ENCODE peak calls at places on chromosomes 3 and 15, in nine cellular contexts. One of them, this sample, is unnamed.

GRCh38 chr3:111253733-111254132 is 182.1 kb downstream of the NECTIN3 start:
- DNase-seq in pancreas: no peak
- DNase-seq in breast epithelium: no peak
- DNase-seq in neural progenitor cell: no peak
- DNase-seq in esophagus muscularis mucosa: no peak
- DNase-seq in spleen: no peak
- DNase-seq in A673: no peak
- DNase-seq in CD4-positive, CD25-positive, alpha-beta regulatory T cell: no peak
- DNase-seq in lower lobe of right lung: no peak
- DNase-seq in this sample: no peak

GRCh38 chr3:152268501-152269422 is at the start of gene MBNL1:
- DNase-seq in lower lobe of right lung: peak; percentile 89
- DNase-seq in neural progenitor cell: peak; percentile 82
- DNase-seq in esophagus muscularis mucosa: peak; percentile 95
- DNase-seq in pancreas: peak; percentile 66
- DNase-seq in breast epithelium: peak; percentile 62
- DNase-seq in A673: peak; percentile 88
- DNase-seq in CD4-positive, CD25-positive, alpha-beta regulatory T cell: peak; percentile 95
- DNase-seq in spleen: peak; percentile 96
- DNase-seq in this sample: peak; percentile 91

GRCh38 chr15:67244966-67245478 is 9.4 kb downstream of the AAGAB start:
- DNase-seq in pancreas: no peak
- DNase-seq in spleen: no peak
- DNase-seq in CD4-positive, CD25-positive, alpha-beta regulatory T cell: no peak
- DNase-seq in lower lobe of right lung: no peak
- DNase-seq in A673: no peak
- DNase-seq in esophagus muscularis mucosa: no peak
- DNase-seq in neural progenitor cell: no peak
- DNase-seq in breast epithelium: no peak
- DNase-seq in this sample: no peak

GRCh38 chr3:191813245-191813644 is 352.3 kb downstream of the PYDC2 start:
- DNase-seq in pancreas: no peak
- DNase-seq in esophagus muscularis mucosa: no peak
- DNase-seq in CD4-positive, CD25-positive, alpha-beta regulatory T cell: no peak
- DNase-seq in spleen: no peak
- DNase-seq in lower lobe of right lung: no peak
- DNase-seq in neural progenitor cell: no peak
- DNase-seq in A673: no peak
- DNase-seq in breast epithelium: no peak
- DNase-seq in this sample: no peak

GRCh38 chr3:67724434-67724833 is 70.0 kb upstream of the SUCLG2 start:
- DNase-seq in breast epithelium: no peak
- DNase-seq in spleen: no peak
- DNase-seq in A673: no peak
- DNase-seq in pancreas: no peak
- DNase-seq in CD4-positive, CD25-positive, alpha-beta regulatory T cell: no peak
- DNase-seq in neural progenitor cell: no peak
- DNase-seq in lower lobe of right lung: no peak
- DNase-seq in esophagus muscularis mucosa: no peak
- DNase-seq in this sample: no peak

GRCh38 chr3:171770689-171771620 is 39.3 kb downstream of the PLD1 start:
- DNase-seq in pancreas: peak; percentile 58
- DNase-seq in neural progenitor cell: no peak
- DNase-seq in spleen: no peak
- DNase-seq in lower lobe of right lung: no peak
- DNase-seq in CD4-positive, CD25-positive, alpha-beta regulatory T cell: no peak
- DNase-seq in A673: peak; percentile 87
- DNase-seq in breast epithelium: no peak
- DNase-seq in esophagus muscularis mucosa: no peak
- DNase-seq in this sample: no peak

GRCh38 chr3:184656991-184657669 is 54.7 kb downstream of the MAGEF1 start:
- DNase-seq in spleen: no peak
- DNase-seq in A673: no peak
- DNase-seq in esophagus muscularis mucosa: no peak
- DNase-seq in breast epithelium: no peak
- DNase-seq in CD4-positive, CD25-positive, alpha-beta regulatory T cell: peak; percentile 23
- DNase-seq in lower lobe of right lung: no peak
- DNase-seq in pancreas: no peak
- DNase-seq in neural progenitor cell: no peak
- DNase-seq in this sample: no peak

GRCh38 chr15:22869856-22870255 is 31.4 kb downstream of the NIPA2 start:
- DNase-seq in esophagus muscularis mucosa: no peak
- DNase-seq in CD4-positive, CD25-positive, alpha-beta regulatory T cell: no peak
- DNase-seq in A673: no peak
- DNase-seq in lower lobe of right lung: no peak
- DNase-seq in pancreas: no peak
- DNase-seq in spleen: no peak
- DNase-seq in breast epithelium: no peak
- DNase-seq in neural progenitor cell: no peak
- DNase-seq in this sample: no peak

GRCh38 chr3:127525373-127525772 is 65.2 kb downstream of the TPRA1 start:
- DNase-seq in breast epithelium: no peak
- DNase-seq in A673: no peak
- DNase-seq in spleen: no peak
- DNase-seq in neural progenitor cell: no peak
- DNase-seq in lower lobe of right lung: no peak
- DNase-seq in CD4-positive, CD25-positive, alpha-beta regulatory T cell: no peak
- DNase-seq in pancreas: no peak
- DNase-seq in esophagus muscularis mucosa: peak; percentile 75
- DNase-seq in this sample: no peak

GRCh38 chr3:169847896-169848295 is 21.8 kb downstream of the LRRC31 start:
- DNase-seq in lower lobe of right lung: no peak
- DNase-seq in A673: no peak
- DNase-seq in pancreas: no peak
- DNase-seq in esophagus muscularis mucosa: no peak
- DNase-seq in breast epithelium: no peak
- DNase-seq in CD4-positive, CD25-positive, alpha-beta regulatory T cell: no peak
- DNase-seq in neural progenitor cell: no peak
- DNase-seq in spleen: peak; percentile 74
- DNase-seq in this sample: no peak

GRCh38 chr15:64213646-64214045 is 50.8 kb upstream of the PPIB start:
- DNase-seq in CD4-positive, CD25-positive, alpha-beta regulatory T cell: no peak
- DNase-seq in A673: no peak
- DNase-seq in pancreas: no peak
- DNase-seq in breast epithelium: no peak
- DNase-seq in neural progenitor cell: no peak
- DNase-seq in spleen: no peak
- DNase-seq in esophagus muscularis mucosa: no peak
- DNase-seq in lower lobe of right lung: no peak
- DNase-seq in this sample: no peak

GRCh38 chr15:64845183-64845611 is 3.5 kb downstream of the PLEKHO2 start:
- DNase-seq in neural progenitor cell: peak; percentile 7
- DNase-seq in CD4-positive, CD25-positive, alpha-beta regulatory T cell: no peak
- DNase-seq in esophagus muscularis mucosa: no peak
- DNase-seq in lower lobe of right lung: no peak
- DNase-seq in breast epithelium: no peak
- DNase-seq in A673: no peak
- DNase-seq in spleen: peak; percentile 85
- DNase-seq in pancreas: no peak
- DNase-seq in this sample: no peak

GRCh38 chr3:49845694-49846093 is 10.7 kb downstream of the TRAIP start:
- DNase-seq in neural progenitor cell: no peak
- DNase-seq in lower lobe of right lung: no peak
- DNase-seq in A673: no peak
- DNase-seq in esophagus muscularis mucosa: no peak
- DNase-seq in pancreas: no peak
- DNase-seq in CD4-positive, CD25-positive, alpha-beta regulatory T cell: no peak
- DNase-seq in breast epithelium: no peak
- DNase-seq in spleen: no peak
- DNase-seq in this sample: no peak

DNA sequence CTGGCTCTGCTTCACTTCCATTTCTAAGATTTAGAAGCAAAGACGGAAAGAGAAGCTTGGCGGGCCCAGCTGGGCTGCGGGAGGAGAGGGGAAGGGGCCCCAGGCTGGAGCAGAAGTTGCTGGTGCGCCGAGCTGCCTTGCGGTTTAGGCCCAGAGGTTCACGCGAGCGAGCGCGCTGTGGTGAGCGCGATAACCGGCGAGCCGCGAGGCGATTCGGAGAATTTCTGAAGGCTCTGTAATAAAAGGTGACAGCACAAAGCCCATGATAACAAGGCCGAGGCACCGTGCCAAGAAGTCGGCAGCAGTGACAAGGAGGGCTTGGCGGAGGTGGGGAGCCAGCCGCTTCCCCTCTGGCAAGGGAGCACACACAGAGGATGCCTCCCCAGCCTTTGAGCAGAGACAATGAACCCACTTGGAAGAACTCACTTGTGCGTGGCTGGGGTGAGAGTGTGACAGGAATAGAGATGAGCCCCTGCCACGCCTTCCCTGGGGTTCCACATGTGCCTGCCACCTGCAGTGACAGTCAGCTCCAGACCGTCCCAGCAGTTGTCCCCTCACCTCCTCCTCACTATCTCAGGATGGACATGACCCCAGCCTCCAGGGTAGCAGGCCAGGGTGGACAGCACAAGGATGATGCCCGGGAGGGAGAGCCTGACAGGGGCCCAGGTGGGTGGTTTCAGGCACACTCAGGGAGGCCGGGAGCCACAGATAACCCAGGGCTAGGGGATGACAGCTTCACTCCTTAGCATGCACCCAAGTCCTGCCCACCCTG is 315.2 kb downstream of the UACA start:
- DNase-seq in breast epithelium: peak; percentile 17
- DNase-seq in lower lobe of right lung: peak; percentile 59
- DNase-seq in A673: no peak
- DNase-seq in neural progenitor cell: no peak
- DNase-seq in CD4-positive, CD25-positive, alpha-beta regulatory T cell: peak; percentile 86
- DNase-seq in spleen: peak; percentile 89
- DNase-seq in esophagus muscularis mucosa: no peak
- DNase-seq in pancreas: no peak
- DNase-seq in this sample: no peak
- H3K27ac ChIP-seq in breast epithelium: peak overlapping the region; percentile 55
- H3K27ac ChIP-seq in lower lobe of right lung: no peak overlapping the region
- H3K27ac ChIP-seq in A673: no peak overlapping the region
- H3K27ac ChIP-seq in neural progenitor cell: no peak overlapping the region
- H3K27ac ChIP-seq in CD4-positive, CD25-positive, alpha-beta regulatory T cell: no peak overlapping the region
- H3K27ac ChIP-seq in spleen: no peak overlapping the region
- H3K27ac ChIP-seq in esophagus muscularis mucosa: no peak overlapping the region
- H3K27ac ChIP-seq in pancreas: no peak overlapping the region
- H3K27ac ChIP-seq in this sample: no peak overlapping the region

GRCh38 chr3:167033866-167034265 is 346.2 kb downstream of the ZBBX start:
- DNase-seq in pancreas: no peak
- DNase-seq in breast epithelium: no peak
- DNase-seq in spleen: no peak
- DNase-seq in lower lobe of right lung: no peak
- DNase-seq in A673: peak; percentile 1
- DNase-seq in CD4-positive, CD25-positive, alpha-beta regulatory T cell: no peak
- DNase-seq in esophagus muscularis mucosa: no peak
- DNase-seq in neural progenitor cell: no peak
- DNase-seq in this sample: no peak
- H3K4me1 ChIP-seq in pancreas: peaks cover 9% of the 10 kb centered on the region
- H3K4me1 ChIP-seq in breast epithelium: no peaks in the 10 kb centered on the region
- H3K4me1 ChIP-seq in spleen: no peaks in the 10 kb centered on the region
- H3K4me1 ChIP-seq in lower lobe of right lung: no peaks in the 10 kb centered on the region
- H3K4me1 ChIP-seq in A673: no peaks in the 10 kb centered on the region
- H3K4me1 ChIP-seq in CD4-positive, CD25-positive, alpha-beta regulatory T cell: no peaks in the 10 kb centered on the region
- H3K4me1 ChIP-seq in esophagus muscularis mucosa: no peaks in the 10 kb centered on the region
- H3K4me1 ChIP-seq in neural progenitor cell: no peaks in the 10 kb centered on the region
- H3K4me1 ChIP-seq in this sample: no peaks in the 10 kb centered on the region

GRCh38 chr3:6228958-6229683 is 631.8 kb upstream of the GRM7 start:
- DNase-seq in pancreas: no peak
- DNase-seq in lower lobe of right lung: no peak
- DNase-seq in neural progenitor cell: no peak
- DNase-seq in CD4-positive, CD25-positive, alpha-beta regulatory T cell: no peak
- DNase-seq in A673: no peak
- DNase-seq in breast epithelium: no peak
- DNase-seq in esophagus muscularis mucosa: no peak
- DNase-seq in spleen: no peak
- DNase-seq in this sample: no peak

GRCh38 chr3:6229778-6230410 is 631.0 kb upstream of the GRM7 start:
- DNase-seq in breast epithelium: no peak
- DNase-seq in lower lobe of right lung: no peak
- DNase-seq in CD4-positive, CD25-positive, alpha-beta regulatory T cell: no peak
- DNase-seq in esophagus muscularis mucosa: no peak
- DNase-seq in spleen: no peak
- DNase-seq in pancreas: no peak
- DNase-seq in A673: no peak
- DNase-seq in neural progenitor cell: no peak
- DNase-seq in this sample: no peak
- H3K27ac ChIP-seq in breast epithelium: no peak overlapping the region
- H3K27ac ChIP-seq in lower lobe of right lung: no peak overlapping the region
- H3K27ac ChIP-seq in CD4-positive, CD25-positive, alpha-beta regulatory T cell: no peak overlapping the region
- H3K27ac ChIP-seq in esophagus muscularis mucosa: no peak overlapping the region
- H3K27ac ChIP-seq in spleen: no peak overlapping the region
- H3K27ac ChIP-seq in pancreas: no peak overlapping the region
- H3K27ac ChIP-seq in A673: no peak overlapping the region
- H3K27ac ChIP-seq in neural progenitor cell: no peak overlapping the region
- H3K27ac ChIP-seq in this sample: no peak overlapping the region

GRCh38 chr15:81335631-81336030 is 11.7 kb upstream of the STARD5 start:
- DNase-seq in esophagus muscularis mucosa: no peak
- DNase-seq in neural progenitor cell: no peak
- DNase-seq in spleen: no peak
- DNase-seq in pancreas: no peak
- DNase-seq in breast epithelium: no peak
- DNase-seq in CD4-positive, CD25-positive, alpha-beta regulatory T cell: no peak
- DNase-seq in A673: no peak
- DNase-seq in lower lobe of right lung: no peak
- DNase-seq in this sample: no peak

GRCh38 chr15:81336568-81336967 is 12.6 kb upstream of the STARD5 start:
- DNase-seq in esophagus muscularis mucosa: no peak
- DNase-seq in CD4-positive, CD25-positive, alpha-beta regulatory T cell: peak; percentile 53
- DNase-seq in neural progenitor cell: no peak
- DNase-seq in breast epithelium: no peak
- DNase-seq in spleen: no peak
- DNase-seq in pancreas: no peak
- DNase-seq in lower lobe of right lung: no peak
- DNase-seq in A673: peak; percentile 31
- DNase-seq in this sample: no peak

GRCh38 chr15:81333363-81333762 is 9.4 kb upstream of the STARD5 start:
- DNase-seq in neural progenitor cell: no peak
- DNase-seq in pancreas: no peak
- DNase-seq in spleen: no peak
- DNase-seq in breast epithelium: no peak
- DNase-seq in esophagus muscularis mucosa: no peak
- DNase-seq in CD4-positive, CD25-positive, alpha-beta regulatory T cell: no peak
- DNase-seq in lower lobe of right lung: no peak
- DNase-seq in A673: no peak
- DNase-seq in this sample: no peak

GRCh38 chr15:81337241-81337640 is 13.3 kb upstream of the STARD5 start:
- DNase-seq in CD4-positive, CD25-positive, alpha-beta regulatory T cell: no peak
- DNase-seq in lower lobe of right lung: no peak
- DNase-seq in A673: no peak
- DNase-seq in spleen: no peak
- DNase-seq in neural progenitor cell: no peak
- DNase-seq in esophagus muscularis mucosa: no peak
- DNase-seq in breast epithelium: no peak
- DNase-seq in pancreas: no peak
- DNase-seq in this sample: no peak

DNA sequence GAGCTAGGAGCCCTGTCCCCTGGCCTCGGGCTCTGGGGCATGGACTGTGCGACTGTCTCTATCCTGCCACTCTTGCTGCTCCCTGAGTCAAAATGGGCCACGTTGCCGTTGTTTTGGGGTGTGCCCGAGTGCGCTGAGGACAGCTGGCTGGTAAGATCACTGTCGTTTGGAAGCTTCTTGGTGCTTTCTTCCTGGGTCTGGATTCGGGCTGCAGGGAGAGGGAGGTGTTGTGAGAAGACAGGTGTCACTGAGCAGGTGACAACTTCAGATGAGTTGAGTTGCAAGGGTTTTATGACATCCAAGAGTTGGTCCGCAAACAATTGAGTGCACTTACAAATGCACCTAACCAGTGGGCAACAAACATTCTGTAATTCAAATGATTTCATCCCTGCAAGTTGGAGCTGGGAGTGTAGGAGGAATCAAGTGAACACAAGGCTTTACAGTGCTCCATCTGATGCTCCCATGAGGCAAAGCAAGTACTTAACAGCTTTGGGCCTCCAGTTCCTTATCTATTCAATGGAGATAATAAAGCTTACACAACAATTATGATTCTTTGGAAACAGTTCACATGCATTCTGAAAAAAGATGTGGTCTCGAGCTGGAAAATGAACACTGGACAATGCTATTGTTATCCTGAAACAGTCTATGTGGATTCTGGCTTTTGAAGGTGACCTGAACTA is 11.0 kb upstream of the STARD5 start:
- DNase-seq in lower lobe of right lung: no peak
- DNase-seq in CD4-positive, CD25-positive, alpha-beta regulatory T cell: no peak
- DNase-seq in A673: no peak
- DNase-seq in neural progenitor cell: no peak
- DNase-seq in breast epithelium: no peak
- DNase-seq in spleen: no peak
- DNase-seq in esophagus muscularis mucosa: no peak
- DNase-seq in pancreas: no peak
- DNase-seq in this sample: no peak
- H3K4me1 ChIP-seq in lower lobe of right lung: peaks cover 5% of the 10 kb centered on the region
- H3K4me1 ChIP-seq in CD4-positive, CD25-positive, alpha-beta regulatory T cell: no peaks in the 10 kb centered on the region
- H3K4me1 ChIP-seq in A673: no peaks in the 10 kb centered on the region
- H3K4me1 ChIP-seq in neural progenitor cell: no peaks in the 10 kb centered on the region
- H3K4me1 ChIP-seq in breast epithelium: peaks cover 15% of the 10 kb centered on the region
- H3K4me1 ChIP-seq in spleen: peaks cover 22% of the 10 kb centered on the region
- H3K4me1 ChIP-seq in esophagus muscularis mucosa: peaks cover 4% of the 10 kb centered on the region
- H3K4me1 ChIP-seq in pancreas: peaks cover 9% of the 10 kb centered on the region
- H3K4me1 ChIP-seq in this sample: no peaks in the 10 kb centered on the region